ENCODE peak calls at places on chromosomes 12 and 14, in seven cellular contexts. R, M, W, D, I, Y and J are unnamed samples.

GRCh38 chr14:96162741-96163140 is 41.9 kb upstream of the BDKRB2 start:
- DNase-seq in Y (no peak), M (no peak), R (no peak), I (no peak), D (no peak), W (peak; percentile 27), J (peak; percentile 63)

GRCh38 chr12:96303656-96304055 is 96.6 kb downstream of the CDK17 start:
- DNase-seq in D (no peak), M (no peak), R (no peak), W (no peak), Y (no peak), I (no peak), J (no peak)

GRCh38 chr12:34606749-34607519 is 584.6 kb downstream of the ALG10 start:
- DNase-seq in W (no peak), M (no peak), D (no peak), R (no peak), Y (no peak), I (no peak), J (no peak)

GRCh38 chr12:2904260-2904659 is 13.6 kb downstream of the TULP3 start:
- DNase-seq in W (no peak), I (no peak), M (no peak), D (no peak), R (no peak), Y (no peak), J (no peak)

GRCh38 chr12:71791473-71792150 is 36.9 kb downstream of the RAB21 start:
- DNase-seq in D (no peak), Y (no peak), W (no peak), R (no peak), I (no peak), M (no peak), J (no peak)

GRCh38 chr12:71865166-71865713 is 25.7 kb downstream of the TBC1D15 start:
- DNase-seq in W (peak; percentile 77), R (peak; percentile 76), D (peak; percentile 15), I (no peak), Y (no peak), M (no peak), J (peak; percentile 99)

GRCh38 chr14:68182492-68182891 is 362.9 kb downstream of the RAD51B start:
- DNase-seq in W (no peak), M (no peak), I (no peak), Y (no peak), D (no peak), R (no peak), J (no peak)

GRCh38 chr14:74964787-74965769 is 9.7 kb upstream of the PGF start:
- DNase-seq in W (peak; percentile 63), I (no peak), Y (no peak), M (no peak), R (peak; percentile 71), D (no peak), J (peak; percentile 84)

GRCh38 chr12:41269056-41269455 is 80.9 kb downstream of the PDZRN4 start:
- DNase-seq in M (no peak), R (no peak), D (no peak), Y (no peak), I (no peak), W (no peak), J (no peak)

GRCh38 chr14:33567736-33568124 is 383.1 kb downstream of the EGLN3 start:
- DNase-seq in D (no peak), M (no peak), I (no peak), Y (peak; percentile 14), R (peak; percentile 42), W (no peak), J (peak; percentile 12)

GRCh38 chr14:87049886-87050820 is 942.8 kb downstream of the GALC start:
- DNase-seq in Y (no peak), I (no peak), W (peak; percentile 28), R (peak; percentile 72), M (no peak), D (peak; percentile 11), J (peak; percentile 32)

GRCh38 chr12:58915634-58916033 is 4.7 kb downstream of the LRIG3 start:
- DNase-seq in R (peak; percentile 42), W (no peak), M (no peak), I (no peak), D (peak; percentile 79), Y (no peak), J (peak; percentile 86)

GRCh38 chr12:27623645-27624044 is 72.6 kb upstream of the REP15 start:
- DNase-seq in M (no peak), D (no peak), W (no peak), Y (no peak), I (no peak), R (peak; percentile 47), J (peak; percentile 38)

GRCh38 chr12:70795608-70796007 is 124.9 kb downstream of the PTPRR start:
- DNase-seq in M (no peak), D (no peak), W (no peak), Y (no peak), R (no peak), I (no peak), J (no peak)

GRCh38 chr12:57087689-57088441 is 1.0 kb upstream of the NAB2 start:
- DNase-seq in I (peak; percentile 57), W (peak; percentile 86), M (peak; percentile 70), D (peak; percentile 94), R (peak; percentile 93), Y (no peak), J (peak; percentile 95)

GRCh38 chr14:75968461-75968860 is 13.3 kb downstream of the TGFB3 start:
- DNase-seq in M (no peak), W (peak; percentile 23), I (no peak), D (no peak), Y (no peak), R (no peak), J (peak; percentile 75)

GRCh38 chr12:100955139-100955538 is 160.6 kb downstream of the ANO4 start:
- DNase-seq in W (peak; percentile 79), D (no peak), M (no peak), I (no peak), Y (no peak), R (peak; percentile 21), J (peak; percentile 43)

GRCh38 chr14:105421723-105422615 is 2.3 kb downstream of the MTA1 start:
- DNase-seq in D (no peak), Y (no peak), R (no peak), M (no peak), I (no peak), W (no peak), J (no peak)

GRCh38 chr14:96189288-96189711 is 15.3 kb upstream of the BDKRB2 start:
- DNase-seq in W (no peak), I (no peak), Y (no peak), D (no peak), M (no peak), R (peak; percentile 21), J (peak; percentile 70)

GRCh38 chr14:36208690-36209278 is 32.3 kb upstream of the PTCSC3 start:
- DNase-seq in M (no peak), Y (no peak), I (no peak), D (no peak), R (no peak), W (no peak), J (no peak)

GRCh38 chr12:109730306-109731145 is 16.9 kb downstream of the FAM222A start:
- DNase-seq in W (no peak), D (no peak), M (no peak), R (no peak), Y (no peak), I (no peak), J (no peak)

GRCh38 chr14:74249433-74250375 is 10.5 kb downstream of the VSX2 start:
- DNase-seq in Y (no peak), I (no peak), M (no peak), R (no peak), W (no peak), D (no peak), J (no peak)

GRCh38 chr12:124550123-124551089 is 17.0 kb downstream of the NCOR2 start:
- DNase-seq in M (no peak), I (no peak), Y (no peak), D (no peak), R (peak; percentile 44), W (peak; percentile 30), J (no peak)

GRCh38 chr12:9405861-9406563 is 197.8 kb upstream of the PZP start:
- DNase-seq in R (no peak), Y (no peak), I (no peak), M (no peak), W (no peak), D (no peak), J (no peak)

GRCh38 chr12:96493101-96493500 is 3.7 kb downstream of the CFAP54 start:
- DNase-seq in R (peak; percentile 66), W (no peak), M (no peak), D (no peak), I (no peak), Y (no peak), J (peak; percentile 57)

GRCh38 chr12:31578632-31579031 is 12.3 kb downstream of the DENND5B start:
- DNase-seq in M (no peak), D (no peak), W (no peak), I (no peak), Y (no peak), R (no peak), J (peak; percentile 75)

GRCh38 chr12:47102845-47103666 is 23.3 kb upstream of the AMIGO2 start:
- DNase-seq in I (no peak), D (peak; percentile 82), M (no peak), W (peak; percentile 39), Y (no peak), R (no peak), J (peak; percentile 91)

GRCh38 chr14:20539906-20540305 is 20.9 kb downstream of the RNASE9 start:
- DNase-seq in W (no peak), R (no peak), D (no peak), I (no peak), M (no peak), Y (no peak), J (no peak)

GRCh38 chr12:87082756-87083155 is 826.6 kb upstream of the MGAT4C start:
- DNase-seq in Y (no peak), R (peak; percentile 51), I (no peak), W (no peak), M (no peak), D (no peak), J (peak; percentile 3)

GRCh38 chr14:70073924-70074566 is 114.7 kb downstream of the SLC8A3 start:
- DNase-seq in Y (peak; percentile 44), M (peak; percentile 2), I (no peak), W (peak; percentile 49), D (peak; percentile 38), R (peak; percentile 69), J (peak; percentile 75)

GRCh38 chr12:107788281-107788680 is 13.8 kb downstream of the ASCL4 start:
- DNase-seq in R (no peak), I (no peak), D (no peak), W (no peak), M (no peak), Y (no peak), J (no peak)

GRCh38 chr14:95523818-95524448 is 7.5 kb upstream of the SYNE3 start:
- DNase-seq in Y (no peak), I (peak; percentile 48), D (no peak), W (no peak), M (no peak), R (peak; percentile 55), J (peak; percentile 51)

GRCh38 chr14:100849432-100849831 is 23.5 kb downstream of the MEG3 start:
- DNase-seq in Y (no peak), R (no peak), I (no peak), W (peak; percentile 10), M (no peak), D (no peak), J (peak; percentile 71)

GRCh38 chr12:100068305-100068704 is 74.4 kb downstream of the BLTP3B start:
- DNase-seq in M (no peak), W (no peak), Y (no peak), R (no peak), D (no peak), I (no peak), J (no peak)

GRCh38 chr12:57735198-57735855 is 3.2 kb downstream of the AGAP2 start:
- DNase-seq in R (no peak), D (no peak), W (no peak), M (no peak), I (no peak), Y (no peak), J (peak; percentile 44)

GRCh38 chr12:62934799-62935674 is at the start of gene PPM1H:
- DNase-seq in R (no peak), W (peak; percentile 37), I (no peak), Y (peak; percentile 91), M (no peak), D (no peak), J (peak; percentile 56)